ENCODE peak calls at places on chromosome 11, in five cellular contexts. A is CD8-positive, alpha-beta memory T cell; T is tibial nerve; W is HT-29; O is NCI-H1092 treated with DMSO at 0.1 percent for 48 hours. B is an unnamed sample.
A peak's percentile ranks its signal among the peaks of the same experiment; 100 is the strongest.

GRCh38 chr11:18322818-18323570 is 627 bp downstream of the GTF2H1 start:
- DNase-seq in A (no peak), T (no peak), W (peak; percentile 57), O (no peak), B (no peak)

GRCh38 chr11:95559899-95560298 is 229.7 kb downstream of the FAM76B start:
- DNase-seq in A (no peak), T (no peak), W (no peak), O (no peak), B (no peak)

GRCh38 chr11:62921573-62922188 is 518 bp upstream of the CHRM1 start:
- DNase-seq in A (no peak), T (no peak), W (no peak), O (peak; percentile 31), B (no peak)

GRCh38 chr11:57335343-57336110 is at the start of gene SSRP1:
- DNase-seq in A (peak; percentile 86), T (peak; percentile 62), W (peak; percentile 91), O (peak; percentile 94), B (peak; percentile 89)

GRCh38 chr11:3122775-3123201 is 42.3 kb downstream of the OSBPL5 start:
- DNase-seq in A (no peak), T (no peak), W (no peak), O (no peak), B (no peak)

GRCh38 chr11:616320-617220 is 820 bp upstream of the IRF7 start:
- DNase-seq in A (no peak), T (no peak), W (no peak), O (no peak), B (no peak)

GRCh38 chr11:134338068-134338467 is 6.3 kb downstream of the GLB1L2 start:
- DNase-seq in A (no peak), T (no peak), W (no peak), O (no peak), B (no peak)

GRCh38 chr11:73330569-73331093 is 22.6 kb downstream of the ARHGEF17 start:
- DNase-seq in A (no peak), T (no peak), W (peak; percentile 47), O (no peak), B (no peak)

GRCh38 chr11:103051986-103052385 is 40.0 kb downstream of the DCUN1D5 start:
- DNase-seq in A (no peak), T (no peak), W (no peak), O (no peak), B (no peak)

GRCh38 chr11:78654071-78654470 is 79.4 kb upstream of the NARS2 start:
- DNase-seq in A (no peak), T (no peak), W (no peak), O (no peak), B (no peak)

GRCh38 chr11:71478216-71478840 is 25.3 kb downstream of the NADSYN1 start:
- DNase-seq in A (no peak), T (no peak), W (no peak), O (no peak), B (no peak)

GRCh38 chr11:32893091-32893946 is 708 bp downstream of the QSER1 start:
- DNase-seq in A (peak; percentile 61), T (peak; percentile 29), W (peak; percentile 58), O (peak; percentile 74), B (no peak)

GRCh38 chr11:70739811-70740474 is 341.6 kb downstream of the CTTN start:
- DNase-seq in A (no peak), T (no peak), W (peak; percentile 35), O (no peak), B (no peak)

GRCh38 chr11:95245038-95245437 is 14.0 kb upstream of the SESN3 start:
- DNase-seq in A (no peak), T (no peak), W (no peak), O (no peak), B (no peak)

GRCh38 chr11:115221461-115222069 is 282.6 kb downstream of the CADM1 start:
- DNase-seq in A (no peak), T (no peak), W (no peak), O (no peak), B (no peak)

B was measured in right atrium auricular region.